ENCODE peak calls at places on chromosome 2, in six cellular contexts. One of them, this sample, is unnamed.
A peak's percentile ranks its signal among the peaks of the same experiment; 100 is the strongest.

GRCh38 chr2:7567646-7568045 is 650.4 kb downstream of the RNF144A start:
- DNase-seq in HuH-7.5: no peak
- DNase-seq in activated T-cell treated with anti-CD3 and anti-CD28 coated beads for 1 hour: peak; percentile 36
- DNase-seq in HT-29: no peak
- DNase-seq in left lobe of liver: no peak
- DNase-seq in GM20000: peak; percentile 16
- DNase-seq in this sample: no peak

GRCh38 chr2:102002229-102002628 is 10.5 kb downstream of the IL1R2 start:
- DNase-seq in HuH-7.5: no peak
- DNase-seq in activated T-cell treated with anti-CD3 and anti-CD28 coated beads for 1 hour: no peak
- DNase-seq in HT-29: no peak
- DNase-seq in left lobe of liver: no peak
- DNase-seq in GM20000: no peak
- DNase-seq in this sample: no peak

GRCh38 chr2:23760746-23761145 is 166.2 kb downstream of the ATAD2B start:
- DNase-seq in HuH-7.5: no peak
- DNase-seq in activated T-cell treated with anti-CD3 and anti-CD28 coated beads for 1 hour: no peak
- DNase-seq in HT-29: peak; percentile 39
- DNase-seq in left lobe of liver: no peak
- DNase-seq in GM20000: no peak
- DNase-seq in this sample: no peak

GRCh38 chr2:232449964-232450363 is 6.0 kb upstream of the ALPI start:
- DNase-seq in HuH-7.5: no peak
- DNase-seq in activated T-cell treated with anti-CD3 and anti-CD28 coated beads for 1 hour: no peak
- DNase-seq in HT-29: no peak
- DNase-seq in left lobe of liver: no peak
- DNase-seq in GM20000: no peak
- DNase-seq in this sample: no peak

GRCh38 chr2:205766765-205767359 is 84.6 kb downstream of the NRP2 start:
- DNase-seq in HuH-7.5: peak; percentile 46
- DNase-seq in activated T-cell treated with anti-CD3 and anti-CD28 coated beads for 1 hour: peak; percentile 43
- DNase-seq in HT-29: peak; percentile 71
- DNase-seq in left lobe of liver: no peak
- DNase-seq in GM20000: peak; percentile 70
- DNase-seq in this sample: no peak

GRCh38 chr2:128280901-128281321 is 37.8 kb downstream of the HS6ST1 start:
- DNase-seq in HuH-7.5: no peak
- DNase-seq in activated T-cell treated with anti-CD3 and anti-CD28 coated beads for 1 hour: no peak
- DNase-seq in HT-29: no peak
- DNase-seq in left lobe of liver: no peak
- DNase-seq in GM20000: no peak
- DNase-seq in this sample: no peak

GRCh38 chr2:129431881-129432280 is 547.6 kb upstream of the RAB6C start:
- DNase-seq in HuH-7.5: no peak
- DNase-seq in activated T-cell treated with anti-CD3 and anti-CD28 coated beads for 1 hour: no peak
- DNase-seq in HT-29: no peak
- DNase-seq in left lobe of liver: no peak
- DNase-seq in GM20000: no peak
- DNase-seq in this sample: no peak

GRCh38 chr2:214713080-214713830 is 96.2 kb downstream of the BARD1 start:
- DNase-seq in HuH-7.5: no peak
- DNase-seq in activated T-cell treated with anti-CD3 and anti-CD28 coated beads for 1 hour: no peak
- DNase-seq in HT-29: no peak
- DNase-seq in left lobe of liver: peak; percentile 76
- DNase-seq in GM20000: no peak
- DNase-seq in this sample: no peak

GRCh38 chr2:146323564-146323963 is 1521.3 kb upstream of the ACVR2A start:
- DNase-seq in HuH-7.5: no peak
- DNase-seq in activated T-cell treated with anti-CD3 and anti-CD28 coated beads for 1 hour: no peak
- DNase-seq in HT-29: no peak
- DNase-seq in left lobe of liver: no peak
- DNase-seq in GM20000: no peak
- DNase-seq in this sample: no peak

GRCh38 chr2:56008661-56009411 is 85.3 kb upstream of the EFEMP1 start:
- DNase-seq in HuH-7.5: no peak
- DNase-seq in activated T-cell treated with anti-CD3 and anti-CD28 coated beads for 1 hour: no peak
- DNase-seq in HT-29: no peak
- DNase-seq in left lobe of liver: no peak
- DNase-seq in GM20000: no peak
- DNase-seq in this sample: no peak

GRCh38 chr2:158507679-158508078 is 50.9 kb downstream of the PKP4 start:
- DNase-seq in HuH-7.5: no peak
- DNase-seq in activated T-cell treated with anti-CD3 and anti-CD28 coated beads for 1 hour: no peak
- DNase-seq in HT-29: no peak
- DNase-seq in left lobe of liver: no peak
- DNase-seq in GM20000: no peak
- DNase-seq in this sample: no peak

GRCh38 chr2:216492951-216493685 is 5.5 kb upstream of the RPL37A start:
- DNase-seq in HuH-7.5: no peak
- DNase-seq in activated T-cell treated with anti-CD3 and anti-CD28 coated beads for 1 hour: no peak
- DNase-seq in HT-29: no peak
- DNase-seq in left lobe of liver: no peak
- DNase-seq in GM20000: no peak
- DNase-seq in this sample: no peak

GRCh38 chr2:163558286-163559009 is 177.4 kb downstream of the FIGN start:
- DNase-seq in HuH-7.5: no peak
- DNase-seq in activated T-cell treated with anti-CD3 and anti-CD28 coated beads for 1 hour: no peak
- DNase-seq in HT-29: no peak
- DNase-seq in left lobe of liver: no peak
- DNase-seq in GM20000: no peak
- DNase-seq in this sample: no peak

GRCh38 chr2:203830294-203831055 is 37.1 kb upstream of the CTLA4 start:
- DNase-seq in HuH-7.5: no peak
- DNase-seq in activated T-cell treated with anti-CD3 and anti-CD28 coated beads for 1 hour: no peak
- DNase-seq in HT-29: no peak
- DNase-seq in left lobe of liver: no peak
- DNase-seq in GM20000: no peak
- DNase-seq in this sample: no peak

GRCh38 chr2:8606226-8606625 is 75.6 kb upstream of the ID2 start:
- DNase-seq in HuH-7.5: no peak
- DNase-seq in activated T-cell treated with anti-CD3 and anti-CD28 coated beads for 1 hour: no peak
- DNase-seq in HT-29: no peak
- DNase-seq in left lobe of liver: no peak
- DNase-seq in GM20000: peak; percentile 63
- DNase-seq in this sample: no peak

GRCh38 chr2:96251721-96252292 is 14.0 kb downstream of the TMEM127 start:
- DNase-seq in HuH-7.5: no peak
- DNase-seq in activated T-cell treated with anti-CD3 and anti-CD28 coated beads for 1 hour: no peak
- DNase-seq in HT-29: peak; percentile 48
- DNase-seq in left lobe of liver: no peak
- DNase-seq in GM20000: no peak
- DNase-seq in this sample: no peak

GRCh38 chr2:1894578-1894977 is 150.3 kb upstream of the PXDN start:
- DNase-seq in HuH-7.5: no peak
- DNase-seq in activated T-cell treated with anti-CD3 and anti-CD28 coated beads for 1 hour: no peak
- DNase-seq in HT-29: no peak
- DNase-seq in left lobe of liver: no peak
- DNase-seq in GM20000: no peak
- DNase-seq in this sample: no peak

GRCh38 chr2:95296036-95296435 is 1.1 kb upstream of the KCNIP3 start:
- DNase-seq in HuH-7.5: no peak
- DNase-seq in activated T-cell treated with anti-CD3 and anti-CD28 coated beads for 1 hour: no peak
- DNase-seq in HT-29: no peak
- DNase-seq in left lobe of liver: no peak
- DNase-seq in GM20000: no peak
- DNase-seq in this sample: no peak

This sample was measured in type B pancreatic cell.